ENCODE peak calls at places on chromosomes 6 and 20, in seven cellular contexts. H is NCI-H146, A is myocyte, G is progenitor cell of endocrine pancreas, T is germinal center, B is mesendoderm, W is EL. Q is an unnamed sample.

GRCh38 chr20:32820698-32821378 is 1.1 kb downstream of the MAPRE1 start:
- DNase-seq in H (no peak), A (no peak), G (no peak), T (no peak), B (no peak), W (peak; percentile 15), Q (no peak)

GRCh38 chr6:63740709-63741108 is 105.1 kb downstream of the PHF3 start:
- DNase-seq in H (no peak), A (peak; percentile 52), G (no peak), T (no peak), B (no peak), W (peak; percentile 70), Q (no peak)

GRCh38 chr6:45619211-45619760 is 241.6 kb upstream of the SUPT3H start:
- DNase-seq in H (no peak), A (peak; percentile 91), G (no peak), T (no peak), B (no peak), W (no peak), Q (no peak)

GRCh38 chr6:38064431-38064830 is 244.9 kb downstream of the ZFAND3 start:
- DNase-seq in H (no peak), A (no peak), G (no peak), T (no peak), B (no peak), W (no peak), Q (no peak)

GRCh38 chr20:3093861-3094361 is 9.4 kb upstream of the AVP start:
- DNase-seq in H (no peak), A (no peak), G (no peak), T (no peak), B (no peak), W (no peak), Q (no peak)

GRCh38 chr6:150301871-150302800 is 66.7 kb upstream of the IYD start:
- DNase-seq in H (no peak), A (no peak), G (no peak), T (no peak), B (no peak), W (peak; percentile 52), Q (no peak)

GRCh38 chr20:51647674-51648570 is 105.4 kb upstream of the NFATC2 start:
- DNase-seq in H (no peak), A (no peak), G (no peak), T (no peak), B (no peak), W (no peak), Q (no peak)

GRCh38 chr6:162442675-162443074 is 284.9 kb downstream of the PRKN start:
- DNase-seq in H (peak; percentile 74), A (peak; percentile 24), G (peak; percentile 20), T (no peak), B (peak; percentile 76), W (no peak), Q (no peak)

GRCh38 chr6:28659250-28659566 is 133.5 kb downstream of the GPX5 start:
- DNase-seq in H (no peak), A (no peak), G (no peak), T (no peak), B (no peak), W (peak; percentile 2), Q (no peak)

Q was measured in activated T-helper 2 cell treated with anti-CD3 and anti-CD28 coated beads, Interferon-gamma antibody, Interleukin-2, Interleukin-4, amounts not matched to agents 10 μg/mL and 5 μg/mL and 100 μg/mL, durations not matched to agents 14 hours and 24 hours and 36 hours.